ENCODE peak calls at places on chromosome 1, in seven cellular contexts. One of them, this sample, is unnamed.

GRCh38 chr1:9246841-9247785 is 12.5 kb downstream of the H6PD start:
- DNase-seq in amniotic stem cell: no peak
- DNase-seq in NCI-H146: no peak
- DNase-seq in occipital lobe: no peak
- DNase-seq in stimulated activated CD4-positive, alpha-beta T cell treated with anti-CD3 and anti-CD28 coated beads, TNF-alpha, amount 100 ng/mL, for 4 hours: no peak
- DNase-seq in WTC11: peak; percentile 38
- DNase-seq in activated CD4-positive, alpha-beta T cell treated with anti-CD3 and anti-CD28 coated beads for 48 hours: no peak
- DNase-seq in this sample: no peak

GRCh38 chr1:107680579-107680985 is 284.4 kb downstream of the VAV3 start:
- DNase-seq in activated CD4-positive, alpha-beta T cell treated with anti-CD3 and anti-CD28 coated beads for 48 hours: no peak
- DNase-seq in WTC11: no peak
- DNase-seq in occipital lobe: no peak
- DNase-seq in NCI-H146: no peak
- DNase-seq in amniotic stem cell: no peak
- DNase-seq in stimulated activated CD4-positive, alpha-beta T cell treated with anti-CD3 and anti-CD28 coated beads, TNF-alpha, amount 100 ng/mL, for 4 hours: no peak
- DNase-seq in this sample: no peak

GRCh38 chr1:65109515-65109914 is 38.5 kb upstream of the AK4 start:
- DNase-seq in amniotic stem cell: no peak
- DNase-seq in stimulated activated CD4-positive, alpha-beta T cell treated with anti-CD3 and anti-CD28 coated beads, TNF-alpha, amount 100 ng/mL, for 4 hours: no peak
- DNase-seq in WTC11: no peak
- DNase-seq in occipital lobe: no peak
- DNase-seq in activated CD4-positive, alpha-beta T cell treated with anti-CD3 and anti-CD28 coated beads for 48 hours: no peak
- DNase-seq in NCI-H146: no peak
- DNase-seq in this sample: no peak

GRCh38 chr1:1624443-1625403 is 7.2 kb upstream of the MMP23B start:
- DNase-seq in amniotic stem cell: no peak
- DNase-seq in WTC11: no peak
- DNase-seq in NCI-H146: no peak
- DNase-seq in stimulated activated CD4-positive, alpha-beta T cell treated with anti-CD3 and anti-CD28 coated beads, TNF-alpha, amount 100 ng/mL, for 4 hours: no peak
- DNase-seq in occipital lobe: no peak
- DNase-seq in activated CD4-positive, alpha-beta T cell treated with anti-CD3 and anti-CD28 coated beads for 48 hours: no peak
- DNase-seq in this sample: no peak

GRCh38 chr1:183467687-183468086 is 4.6 kb upstream of the SMG7 start:
- DNase-seq in occipital lobe: no peak
- DNase-seq in WTC11: no peak
- DNase-seq in stimulated activated CD4-positive, alpha-beta T cell treated with anti-CD3 and anti-CD28 coated beads, TNF-alpha, amount 100 ng/mL, for 4 hours: no peak
- DNase-seq in amniotic stem cell: no peak
- DNase-seq in NCI-H146: no peak
- DNase-seq in activated CD4-positive, alpha-beta T cell treated with anti-CD3 and anti-CD28 coated beads for 48 hours: no peak
- DNase-seq in this sample: no peak

GRCh38 chr1:188660573-188660972 is 1817.1 kb downstream of the BRINP3 start:
- DNase-seq in stimulated activated CD4-positive, alpha-beta T cell treated with anti-CD3 and anti-CD28 coated beads, TNF-alpha, amount 100 ng/mL, for 4 hours: no peak
- DNase-seq in activated CD4-positive, alpha-beta T cell treated with anti-CD3 and anti-CD28 coated beads for 48 hours: no peak
- DNase-seq in occipital lobe: no peak
- DNase-seq in amniotic stem cell: no peak
- DNase-seq in WTC11: no peak
- DNase-seq in NCI-H146: no peak
- DNase-seq in this sample: no peak

GRCh38 chr1:109625601-109626560 is 6.2 kb downstream of the AMPD2 start:
- DNase-seq in occipital lobe: no peak
- DNase-seq in NCI-H146: no peak
- DNase-seq in WTC11: no peak
- DNase-seq in stimulated activated CD4-positive, alpha-beta T cell treated with anti-CD3 and anti-CD28 coated beads, TNF-alpha, amount 100 ng/mL, for 4 hours: no peak
- DNase-seq in activated CD4-positive, alpha-beta T cell treated with anti-CD3 and anti-CD28 coated beads for 48 hours: no peak
- DNase-seq in amniotic stem cell: no peak
- DNase-seq in this sample: no peak

GRCh38 chr1:171379846-171380245 is 65.9 kb downstream of the FMO4 start:
- DNase-seq in amniotic stem cell: no peak
- DNase-seq in NCI-H146: no peak
- DNase-seq in WTC11: no peak
- DNase-seq in activated CD4-positive, alpha-beta T cell treated with anti-CD3 and anti-CD28 coated beads for 48 hours: no peak
- DNase-seq in stimulated activated CD4-positive, alpha-beta T cell treated with anti-CD3 and anti-CD28 coated beads, TNF-alpha, amount 100 ng/mL, for 4 hours: no peak
- DNase-seq in occipital lobe: no peak
- DNase-seq in this sample: no peak

GRCh38 chr1:110424699-110425098 is 17.2 kb upstream of the LAMTOR5 start:
- DNase-seq in occipital lobe: no peak
- DNase-seq in amniotic stem cell: no peak
- DNase-seq in activated CD4-positive, alpha-beta T cell treated with anti-CD3 and anti-CD28 coated beads for 48 hours: no peak
- DNase-seq in WTC11: no peak
- DNase-seq in NCI-H146: no peak
- DNase-seq in stimulated activated CD4-positive, alpha-beta T cell treated with anti-CD3 and anti-CD28 coated beads, TNF-alpha, amount 100 ng/mL, for 4 hours: no peak
- DNase-seq in this sample: no peak

GRCh38 chr1:237814319-237814924 is 76.3 kb downstream of the ZP4 start:
- DNase-seq in activated CD4-positive, alpha-beta T cell treated with anti-CD3 and anti-CD28 coated beads for 48 hours: no peak
- DNase-seq in NCI-H146: no peak
- DNase-seq in WTC11: no peak
- DNase-seq in occipital lobe: no peak
- DNase-seq in stimulated activated CD4-positive, alpha-beta T cell treated with anti-CD3 and anti-CD28 coated beads, TNF-alpha, amount 100 ng/mL, for 4 hours: no peak
- DNase-seq in amniotic stem cell: no peak
- DNase-seq in this sample: no peak

GRCh38 chr1:12148160-12148957 is 18.4 kb upstream of the TNFRSF1B start:
- DNase-seq in amniotic stem cell: no peak
- DNase-seq in occipital lobe: no peak
- DNase-seq in NCI-H146: no peak
- DNase-seq in WTC11: no peak
- DNase-seq in activated CD4-positive, alpha-beta T cell treated with anti-CD3 and anti-CD28 coated beads for 48 hours: no peak
- DNase-seq in stimulated activated CD4-positive, alpha-beta T cell treated with anti-CD3 and anti-CD28 coated beads, TNF-alpha, amount 100 ng/mL, for 4 hours: no peak
- DNase-seq in this sample: no peak

GRCh38 chr1:213606252-213606820 is 381.4 kb upstream of the PROX1 start:
- DNase-seq in NCI-H146: no peak
- DNase-seq in stimulated activated CD4-positive, alpha-beta T cell treated with anti-CD3 and anti-CD28 coated beads, TNF-alpha, amount 100 ng/mL, for 4 hours: no peak
- DNase-seq in activated CD4-positive, alpha-beta T cell treated with anti-CD3 and anti-CD28 coated beads for 48 hours: no peak
- DNase-seq in occipital lobe: no peak
- DNase-seq in amniotic stem cell: no peak
- DNase-seq in WTC11: no peak
- DNase-seq in this sample: no peak

This sample was measured in activated naive CD8-positive, alpha-beta T cell treated with anti-CD3 and anti-CD28 coated beads, Interleukin-2, amount 50 U/mL, for 24 hours.